ENCODE peak calls at places on chromosomes 16 and 17, in six cellular contexts. B is H9, X is mesendoderm, G is IMR-90, C is H1, K is trophoblast cell. Z is an unnamed sample.

GRCh38 chr16:53822936-53823529 is 119.1 kb downstream of the FTO start:
- DNase-seq in K (no peak), C (no peak), B (no peak), X (no peak), G (no peak), Z (no peak)

GRCh38 chr16:83574388-83574787 is 233.4 kb upstream of the HSBP1 start:
- DNase-seq in C (no peak), K (no peak), X (peak), G (peak), B (peak), Z (no peak)

GRCh38 chr17:7060165-7060890 is 16.4 kb upstream of the SLC16A11 start:
- DNase-seq in K (no peak), B (no peak), C (no peak), X (no peak), G (peak), Z (no peak)

GRCh38 chr16:88684569-88685155 is 1.6 kb downstream of the SNAI3 start:
- DNase-seq in X (no peak), B (no peak), K (no peak), C (no peak), G (no peak), Z (no peak)

GRCh38 chr16:49617710-49618330 is 238.1 kb downstream of the ZNF423 start:
- DNase-seq in X (no peak), C (peak), B (peak), K (no peak), G (no peak), Z (no peak)

GRCh38 chr17:31339906-31340661 is 18.7 kb upstream of the EVI2A start:
- DNase-seq in B (no peak), K (no peak), X (no peak), G (peak), C (no peak), Z (no peak)

GRCh38 chr17:50062323-50063243 is 6.7 kb downstream of the ITGA3 start:
- DNase-seq in C (no peak), X (no peak), K (peak), G (peak), B (no peak), Z (no peak)

GRCh38 chr17:81322271-81323082 is 27.4 kb upstream of the SLC38A10 start:
- DNase-seq in G (no peak), X (peak), C (peak), K (no peak), B (no peak), Z (no peak)

GRCh38 chr17:17035490-17035889 is 6.8 kb upstream of the MPRIP start:
- DNase-seq in X (no peak), G (no peak), B (no peak), C (no peak), K (no peak), Z (no peak)

GRCh38 chr17:4559139-4559791 is 1.1 kb downstream of the GGT6 start:
- DNase-seq in K (no peak), C (no peak), X (no peak), G (no peak), B (no peak), Z (no peak)

GRCh38 chr17:30808785-30809286 is 15.7 kb downstream of the CRLF3 start:
- DNase-seq in G (no peak), C (no peak), K (no peak), B (no peak), X (no peak), Z (no peak)

GRCh38 chr16:15928261-15929104 is 20.9 kb upstream of the ABCC1 start:
- DNase-seq in G (no peak), C (no peak), B (no peak), X (no peak), K (no peak), Z (no peak)

GRCh38 chr16:89658221-89658879 is 714 bp downstream of the SPATA33 start:
- DNase-seq in K (no peak), B (no peak), G (no peak), C (no peak), X (peak), Z (no peak)

GRCh38 chr16:878071-878784 is 77.7 kb upstream of the GNG13 start:
- DNase-seq in C (peak), B (peak), K (no peak), G (peak), X (peak), Z (no peak)

GRCh38 chr17:59790936-59791335 is 83.5 kb downstream of the VMP1 start:
- DNase-seq in K (no peak), G (no peak), X (no peak), B (no peak), C (no peak), Z (no peak)

GRCh38 chr17:73657473-73658116 is 13.3 kb upstream of the SDK2 start:
- DNase-seq in B (peak), K (peak), X (peak), C (peak), G (no peak), Z (peak)

GRCh38 chr17:7293821-7294613 is 422 bp downstream of the YBX2 start:
- DNase-seq in B (peak), C (peak), K (peak), G (no peak), X (peak), Z (no peak)

GRCh38 chr17:76845524-76845923 is 22.7 kb upstream of the MGAT5B start:
- DNase-seq in K (peak), B (no peak), X (no peak), G (peak), C (no peak), Z (no peak)

GRCh38 chr17:4599505-4600281 is 15.4 kb downstream of the SMTNL2 start:
- DNase-seq in X (peak), C (peak), K (no peak), B (peak), G (peak), Z (peak)

GRCh38 chr17:79407385-79407784 is 203.5 kb downstream of the RBFOX3 start:
- DNase-seq in K (no peak), C (no peak), G (no peak), B (no peak), X (no peak), Z (no peak)

GRCh38 chr16:1057252-1057932 is 15.2 kb upstream of the SSTR5 start:
- DNase-seq in B (peak), G (no peak), K (no peak), X (peak), C (peak), Z (no peak)

GRCh38 chr17:69812240-69812837 is 262.7 kb upstream of the KCNJ16 start:
- DNase-seq in C (no peak), K (no peak), X (no peak), G (no peak), B (no peak), Z (no peak)

GRCh38 chr17:6088141-6088540 is 18.0 kb downstream of the WSCD1 start:
- DNase-seq in X (no peak), B (no peak), G (no peak), K (no peak), C (no peak), Z (no peak)

GRCh38 chr16:4373909-4374742 is 2.5 kb downstream of the VASN start:
- DNase-seq in B (peak), C (no peak), G (peak), X (peak), K (no peak), Z (no peak)

GRCh38 chr16:59046335-59046734 is 312.2 kb upstream of the GOT2 start:
- DNase-seq in B (no peak), X (peak), C (no peak), K (no peak), G (peak), Z (no peak)

GRCh38 chr17:34306466-34306865 is 12.8 kb upstream of the CCL8 start:
- DNase-seq in B (peak), K (no peak), C (peak), G (peak), X (peak), Z (no peak)

GRCh38 chr16:55482056-55482455 is 3.1 kb downstream of the MMP2 start:
- DNase-seq in B (no peak), C (no peak), G (peak), K (no peak), X (no peak), Z (no peak)

GRCh38 chr17:40168262-40168832 is 8.9 kb upstream of the RAPGEFL1 start:
- DNase-seq in G (peak), X (peak), C (peak), B (peak), K (peak), Z (no peak)

DNA sequence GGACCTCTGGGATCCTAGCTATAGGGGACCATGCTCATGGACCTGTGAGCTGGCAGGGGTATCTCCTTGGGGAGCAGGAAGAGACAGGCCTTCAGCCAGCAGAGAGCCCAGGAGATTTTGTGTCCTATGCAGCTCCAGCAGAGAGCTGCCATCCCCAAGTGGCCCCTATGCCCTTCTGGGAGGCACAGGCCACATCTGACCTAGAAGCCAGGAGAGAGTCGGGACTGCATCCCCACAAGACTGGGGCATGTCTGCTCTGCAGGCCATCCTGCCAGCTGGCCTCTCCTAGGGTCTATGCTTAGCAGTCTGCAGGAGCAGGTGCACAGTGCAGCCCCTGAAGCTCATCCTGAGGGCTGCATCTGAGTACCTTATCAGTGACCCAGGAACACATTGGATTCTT is 279.5 kb downstream of the KIF2B start:
- DNase-seq in B (no peak), X (no peak), K (no peak), C (no peak), G (no peak), Z (no peak)
- H3K23ac ChIP-seq in B (no peak), X (no peak), K (no peak), C (no peak), G (no peak), Z (no peak)

GRCh38 chr16:24541534-24541933 is 2.2 kb downstream of the RBBP6 start:
- DNase-seq in G (no peak), X (no peak), B (no peak), C (no peak), K (no peak), Z (no peak)

GRCh38 chr16:24539295-24539849 is at the start of gene RBBP6:
- DNase-seq in X (peak), G (peak), C (peak), K (peak), B (peak), Z (peak)

GRCh38 chr16:24540575-24541240 is 1.3 kb downstream of the RBBP6 start:
- DNase-seq in X (peak), C (no peak), B (no peak), G (peak), K (peak), Z (no peak)

GRCh38 chr16:24538756-24539294 is 541 bp upstream of the RBBP6 start:
- DNase-seq in C (no peak), X (no peak), B (no peak), K (peak), G (no peak), Z (no peak)

DNA sequence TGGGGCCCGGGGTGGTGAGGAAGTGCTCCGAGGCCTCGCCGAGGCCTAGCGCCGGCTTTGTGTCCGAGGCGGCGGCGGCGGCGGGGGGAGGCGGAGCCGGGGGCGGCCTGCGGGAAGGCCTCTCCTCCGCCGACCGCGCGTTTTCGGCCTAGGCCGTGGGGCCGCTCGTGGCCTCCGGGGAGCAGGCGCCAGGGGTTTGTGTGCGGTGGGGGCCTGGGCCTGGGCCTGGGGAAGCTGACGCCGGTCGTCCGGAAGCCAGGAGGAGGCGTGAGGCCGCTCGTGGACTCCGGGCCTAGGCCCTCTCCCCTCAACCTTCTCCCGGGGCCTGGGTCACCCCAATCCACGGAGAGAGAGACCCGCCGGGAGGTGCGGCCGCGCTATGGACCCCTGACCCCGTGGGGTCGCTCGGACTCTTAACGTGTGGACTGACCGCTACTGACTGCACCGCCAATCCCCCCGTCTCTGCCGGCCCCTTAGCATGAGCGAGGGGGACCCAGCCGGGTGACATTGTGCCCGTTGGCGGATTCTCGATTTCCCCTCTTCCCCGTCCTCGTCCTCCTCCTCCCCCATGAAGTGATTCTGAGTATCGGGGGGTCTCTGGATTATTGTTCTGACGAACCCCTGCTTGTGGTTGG is 601 bp downstream of the RBBP6 start:
- DNase-seq in K (peak), B (no peak), G (peak), C (no peak), X (no peak), Z (no peak)
- H3K23ac ChIP-seq in K (no peak), B (no peak), G (peak), C (no peak), X (no peak), Z (peak)

GRCh38 chr17:63549946-63550815 is at the start of gene DCAF7:
- DNase-seq in X (peak), C (peak), G (peak), K (peak), B (peak), Z (peak)
- H3K23ac ChIP-seq in X (peak), C (peak), G (peak), K (no peak), B (no peak), Z (peak)

GRCh38 chr16:23432176-23433128 is 20.5 kb downstream of the COG7 start:
- DNase-seq in C (no peak), B (no peak), G (peak), X (no peak), K (no peak), Z (no peak)
- H3K23ac ChIP-seq in C (no peak), B (no peak), G (no peak), X (no peak), K (no peak), Z (no peak)

DNA sequence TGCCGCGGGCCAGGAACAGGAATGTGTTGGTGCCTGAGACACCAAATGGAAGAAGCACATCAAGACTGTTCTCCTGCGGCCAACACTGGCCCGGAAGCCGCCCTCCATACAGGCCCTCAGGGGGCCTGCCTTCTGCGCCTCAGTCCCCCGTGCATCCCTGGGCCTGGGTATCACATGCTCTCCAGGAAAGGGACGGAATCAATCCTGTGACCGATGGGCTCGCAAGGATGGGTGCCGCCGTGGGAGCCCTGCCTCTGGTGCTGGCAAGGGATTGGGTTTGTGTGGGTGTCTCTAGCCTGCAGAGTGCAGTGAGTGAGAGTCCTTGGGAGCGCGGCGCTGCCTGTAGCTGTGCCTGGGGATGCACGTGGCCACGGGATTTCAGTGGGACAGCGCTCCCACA is 19.4 kb downstream of the CIBAR2 start:
- DNase-seq in G (no peak), C (no peak), B (no peak), X (no peak), K (no peak), Z (no peak)
- H3K23ac ChIP-seq in G (no peak), C (no peak), B (no peak), X (no peak), K (no peak), Z (peak)

DNA sequence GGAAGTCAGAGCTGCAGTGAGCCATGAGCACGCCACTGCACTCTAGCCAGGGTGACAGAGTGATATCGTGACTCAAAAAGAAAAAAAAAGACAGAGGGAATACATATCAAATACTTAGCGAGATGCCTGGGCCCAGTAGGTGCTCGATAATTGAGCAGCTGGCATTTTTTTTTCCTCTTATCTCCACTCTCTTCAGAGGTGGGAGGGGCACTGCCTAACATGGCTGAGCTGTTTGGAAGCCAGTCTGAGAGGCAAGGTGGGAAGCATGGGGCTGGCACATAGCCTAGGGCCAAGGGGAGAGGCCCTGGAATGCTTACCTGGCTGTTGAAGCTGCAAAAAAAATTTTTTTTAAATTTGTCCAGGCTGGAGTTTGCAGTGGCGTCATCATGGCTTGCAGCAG is 38.4 kb downstream of the HIC1 start:
- DNase-seq in C (no peak), X (peak), K (peak), G (no peak), B (no peak), Z (no peak)
- H3K23ac ChIP-seq in C (no peak), X (no peak), K (no peak), G (no peak), B (no peak), Z (no peak)

GRCh38 chr17:41516828-41517283 is 1.8 kb downstream of the KRT15 start:
- DNase-seq in X (no peak), K (no peak), G (no peak), B (no peak), C (no peak), Z (no peak)

GRCh38 chr17:41518031-41518430 is 659 bp downstream of the KRT15 start:
- DNase-seq in X (no peak), K (no peak), B (no peak), C (no peak), G (no peak), Z (no peak)

GRCh38 chr17:41518789-41519449 is at the start of gene KRT15:
- DNase-seq in X (no peak), G (peak), C (no peak), B (no peak), K (no peak), Z (no peak)

GRCh38 chr17:41512789-41513547 is 5.7 kb downstream of the KRT15 start:
- DNase-seq in B (no peak), X (no peak), C (no peak), G (no peak), K (no peak), Z (no peak)

GRCh38 chr17:41516147-41516827 is 2.4 kb downstream of the KRT15 start:
- DNase-seq in G (no peak), X (no peak), C (no peak), K (no peak), B (no peak), Z (no peak)
- H3K23ac ChIP-seq in G (no peak), X (no peak), C (no peak), K (no peak), B (no peak), Z (no peak)